ENCODE peak calls at places on chromosome 21, in six cellular contexts. One of them, this sample, is unnamed.

GRCh38 chr21:20639026-20639425 is 359.2 kb upstream of the NCAM2 start:
- DNase-seq in mesothelial cell of epicardium: no peak
- DNase-seq in tibial nerve: no peak
- DNase-seq in MCF 10A: peak
- DNase-seq in AG09309: no peak
- DNase-seq in cardiac fibroblast: peak
- DNase-seq in this sample: no peak

GRCh38 chr21:16571594-16571993 is 841.8 kb downstream of the USP25 start:
- DNase-seq in mesothelial cell of epicardium: no peak
- DNase-seq in tibial nerve: no peak
- DNase-seq in MCF 10A: peak
- DNase-seq in AG09309: no peak
- DNase-seq in cardiac fibroblast: no peak
- DNase-seq in this sample: no peak

GRCh38 chr21:8989883-8990325 is 1531.5 kb upstream of the TPTE start:
- DNase-seq in mesothelial cell of epicardium: no peak
- DNase-seq in tibial nerve: no peak
- DNase-seq in MCF 10A: no peak
- DNase-seq in AG09309: no peak
- DNase-seq in cardiac fibroblast: no peak
- DNase-seq in this sample: no peak

GRCh38 chr21:42480736-42481135 is 15.3 kb downstream of the RSPH1 start:
- DNase-seq in mesothelial cell of epicardium: no peak
- DNase-seq in tibial nerve: no peak
- DNase-seq in MCF 10A: no peak
- DNase-seq in AG09309: no peak
- DNase-seq in cardiac fibroblast: no peak
- DNase-seq in this sample: no peak

GRCh38 chr21:37896788-37897187 is 19.5 kb downstream of the KCNJ6 start:
- DNase-seq in mesothelial cell of epicardium: no peak
- DNase-seq in tibial nerve: no peak
- DNase-seq in MCF 10A: no peak
- DNase-seq in AG09309: no peak
- DNase-seq in cardiac fibroblast: no peak
- DNase-seq in this sample: no peak

GRCh38 chr21:41482980-41483379 is 25.0 kb downstream of the TMPRSS2 start:
- DNase-seq in mesothelial cell of epicardium: no peak
- DNase-seq in tibial nerve: no peak
- DNase-seq in MCF 10A: no peak
- DNase-seq in AG09309: no peak
- DNase-seq in cardiac fibroblast: no peak
- DNase-seq in this sample: no peak

GRCh38 chr21:33058468-33059318 is 11.2 kb upstream of the OLIG1 start:
- DNase-seq in mesothelial cell of epicardium: no peak
- DNase-seq in tibial nerve: no peak
- DNase-seq in MCF 10A: peak
- DNase-seq in AG09309: no peak
- DNase-seq in cardiac fibroblast: no peak
- DNase-seq in this sample: no peak

GRCh38 chr21:38596264-38597042 is 98.2 kb upstream of the ERG start:
- DNase-seq in mesothelial cell of epicardium: no peak
- DNase-seq in tibial nerve: no peak
- DNase-seq in MCF 10A: no peak
- DNase-seq in AG09309: no peak
- DNase-seq in cardiac fibroblast: no peak
- DNase-seq in this sample: no peak

GRCh38 chr21:16634522-16634914 is 878.3 kb upstream of the CXADR start:
- DNase-seq in mesothelial cell of epicardium: no peak
- DNase-seq in tibial nerve: no peak
- DNase-seq in MCF 10A: no peak
- DNase-seq in AG09309: no peak
- DNase-seq in cardiac fibroblast: no peak
- DNase-seq in this sample: no peak

GRCh38 chr21:46320331-46320801 is 3.3 kb downstream of the C21orf58 start:
- DNase-seq in mesothelial cell of epicardium: no peak
- DNase-seq in tibial nerve: no peak
- DNase-seq in MCF 10A: no peak
- DNase-seq in AG09309: no peak
- DNase-seq in cardiac fibroblast: peak
- DNase-seq in this sample: no peak

GRCh38 chr21:31660134-31660565 is 657 bp downstream of the SOD1 start:
- DNase-seq in mesothelial cell of epicardium: peak
- DNase-seq in tibial nerve: no peak
- DNase-seq in MCF 10A: peak
- DNase-seq in AG09309: no peak
- DNase-seq in cardiac fibroblast: peak
- DNase-seq in this sample: peak

GRCh38 chr21:20647603-20648002 is 350.6 kb upstream of the NCAM2 start:
- DNase-seq in mesothelial cell of epicardium: no peak
- DNase-seq in tibial nerve: no peak
- DNase-seq in MCF 10A: peak
- DNase-seq in AG09309: no peak
- DNase-seq in cardiac fibroblast: no peak
- DNase-seq in this sample: no peak

GRCh38 chr21:41605934-41606285 is 98.0 kb upstream of the TMPRSS2 start:
- DNase-seq in mesothelial cell of epicardium: no peak
- DNase-seq in tibial nerve: no peak
- DNase-seq in MCF 10A: no peak
- DNase-seq in AG09309: no peak
- DNase-seq in cardiac fibroblast: no peak
- DNase-seq in this sample: no peak

GRCh38 chr21:33514234-33514633 is 22.7 kb upstream of the DNAJC28 start:
- DNase-seq in mesothelial cell of epicardium: no peak
- DNase-seq in tibial nerve: no peak
- DNase-seq in MCF 10A: peak
- DNase-seq in AG09309: peak
- DNase-seq in cardiac fibroblast: peak
- DNase-seq in this sample: no peak

GRCh38 chr21:41827951-41828883 is 50.9 kb downstream of the PRDM15 start:
- DNase-seq in mesothelial cell of epicardium: no peak
- DNase-seq in tibial nerve: no peak
- DNase-seq in MCF 10A: no peak
- DNase-seq in AG09309: no peak
- DNase-seq in cardiac fibroblast: no peak
- DNase-seq in this sample: no peak

GRCh38 chr21:46393941-46394818 is 64.5 kb upstream of the DIP2A start:
- DNase-seq in mesothelial cell of epicardium: no peak
- DNase-seq in tibial nerve: no peak
- DNase-seq in MCF 10A: no peak
- DNase-seq in AG09309: no peak
- DNase-seq in cardiac fibroblast: no peak
- DNase-seq in this sample: no peak

GRCh38 chr21:46317710-46318463 is 5.8 kb downstream of the C21orf58 start:
- DNase-seq in mesothelial cell of epicardium: no peak
- DNase-seq in tibial nerve: no peak
- DNase-seq in MCF 10A: no peak
- DNase-seq in AG09309: no peak
- DNase-seq in cardiac fibroblast: no peak
- DNase-seq in this sample: no peak

GRCh38 chr21:41477641-41478318 is 30.2 kb downstream of the TMPRSS2 start:
- DNase-seq in mesothelial cell of epicardium: no peak
- DNase-seq in tibial nerve: no peak
- DNase-seq in MCF 10A: no peak
- DNase-seq in AG09309: no peak
- DNase-seq in cardiac fibroblast: peak
- DNase-seq in this sample: no peak

GRCh38 chr21:17466166-17466565 is 46.7 kb upstream of the CXADR start:
- DNase-seq in mesothelial cell of epicardium: no peak
- DNase-seq in tibial nerve: no peak
- DNase-seq in MCF 10A: peak
- DNase-seq in AG09309: no peak
- DNase-seq in cardiac fibroblast: peak
- DNase-seq in this sample: no peak

DNA sequence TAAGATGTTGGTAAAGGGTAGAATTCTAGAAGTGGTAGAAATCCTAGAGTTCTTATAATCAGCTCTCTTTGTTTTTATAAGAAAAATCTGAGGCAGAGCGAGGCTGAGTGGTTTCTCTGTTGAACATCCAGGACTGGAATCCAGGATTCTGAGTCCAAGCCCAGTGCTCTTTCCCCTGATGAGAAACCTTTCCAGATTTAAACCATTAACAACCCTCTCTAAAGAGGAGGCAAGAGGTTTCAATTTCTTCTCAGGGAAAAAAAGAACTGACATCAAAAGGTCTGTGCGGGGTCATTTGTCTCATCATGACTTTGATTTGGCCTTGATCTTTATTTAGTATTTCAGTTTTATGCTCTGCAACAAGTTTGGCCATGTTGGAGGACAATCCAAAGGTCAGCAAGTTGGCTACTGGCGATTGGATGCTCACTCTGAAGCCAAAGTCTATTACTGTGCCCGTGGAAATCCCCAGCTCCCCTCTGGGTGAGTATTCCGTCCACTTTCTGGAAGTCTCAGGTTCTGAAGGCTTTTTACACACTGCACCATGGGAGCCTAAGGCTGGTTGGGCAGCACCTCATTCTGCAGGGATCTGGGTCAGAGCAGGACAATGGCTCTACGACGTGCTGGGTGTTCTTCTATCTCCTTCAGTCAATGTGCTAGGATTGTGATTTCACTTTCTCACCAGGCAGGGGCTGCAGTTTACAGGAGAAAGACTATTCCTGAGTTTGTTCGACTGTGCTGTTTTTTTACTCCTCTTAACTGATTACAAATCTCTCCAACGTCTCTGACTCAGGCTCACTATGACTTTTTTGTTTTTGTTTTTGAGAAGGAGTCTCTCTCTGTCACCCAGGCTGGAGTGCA is 18.9 kb upstream of the CCT8 start:
- DNase-seq in mesothelial cell of epicardium: no peak
- DNase-seq in tibial nerve: no peak
- DNase-seq in MCF 10A: peak
- DNase-seq in AG09309: no peak
- DNase-seq in cardiac fibroblast: peak
- DNase-seq in this sample: no peak
- TF ChIP-seq CTCF in mesothelial cell of epicardium: no peak
- TF ChIP-seq CTCF in tibial nerve: no peak
- TF ChIP-seq CTCF in MCF 10A: no peak
- TF ChIP-seq CTCF in AG09309: peak
- TF ChIP-seq CTCF in cardiac fibroblast: peak
- TF ChIP-seq CTCF in this sample: no peak

GRCh38 chr21:45178971-45179370 is 104.6 kb downstream of the ADARB1 start:
- DNase-seq in mesothelial cell of epicardium: no peak
- DNase-seq in tibial nerve: no peak
- DNase-seq in MCF 10A: no peak
- DNase-seq in AG09309: no peak
- DNase-seq in cardiac fibroblast: no peak
- DNase-seq in this sample: no peak
- TF ChIP-seq CTCF in mesothelial cell of epicardium: no peak
- TF ChIP-seq CTCF in tibial nerve: no peak
- TF ChIP-seq CTCF in MCF 10A: no peak
- TF ChIP-seq CTCF in AG09309: no peak
- TF ChIP-seq CTCF in cardiac fibroblast: no peak
- TF ChIP-seq CTCF in this sample: no peak

DNA sequence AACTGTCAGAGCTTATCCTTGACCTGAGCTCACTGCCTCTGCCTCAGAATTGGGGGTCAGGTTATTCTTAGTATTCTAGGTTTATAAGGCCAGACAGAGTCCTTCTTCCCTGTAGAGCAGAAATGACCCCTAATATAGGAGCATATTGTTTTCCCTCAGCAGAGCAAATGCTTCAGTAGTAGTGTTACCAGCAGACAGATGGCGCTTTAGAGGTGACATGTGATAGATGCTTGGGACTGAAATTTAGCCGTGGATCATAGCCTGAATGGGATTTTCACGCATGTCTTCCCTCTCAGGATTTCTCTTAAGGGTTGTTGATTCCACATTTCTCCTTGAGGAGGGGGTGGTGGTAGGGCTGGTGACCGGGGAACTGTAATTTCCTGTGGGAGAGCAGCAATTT is 24.5 kb downstream of the ADARB1 start:
- DNase-seq in mesothelial cell of epicardium: no peak
- DNase-seq in tibial nerve: no peak
- DNase-seq in MCF 10A: peak
- DNase-seq in AG09309: no peak
- DNase-seq in cardiac fibroblast: peak
- DNase-seq in this sample: peak
- TF ChIP-seq CTCF in mesothelial cell of epicardium: no peak
- TF ChIP-seq CTCF in tibial nerve: no peak
- TF ChIP-seq CTCF in MCF 10A: peak
- TF ChIP-seq CTCF in AG09309: peak
- TF ChIP-seq CTCF in cardiac fibroblast: peak
- TF ChIP-seq CTCF in this sample: peak

DNA sequence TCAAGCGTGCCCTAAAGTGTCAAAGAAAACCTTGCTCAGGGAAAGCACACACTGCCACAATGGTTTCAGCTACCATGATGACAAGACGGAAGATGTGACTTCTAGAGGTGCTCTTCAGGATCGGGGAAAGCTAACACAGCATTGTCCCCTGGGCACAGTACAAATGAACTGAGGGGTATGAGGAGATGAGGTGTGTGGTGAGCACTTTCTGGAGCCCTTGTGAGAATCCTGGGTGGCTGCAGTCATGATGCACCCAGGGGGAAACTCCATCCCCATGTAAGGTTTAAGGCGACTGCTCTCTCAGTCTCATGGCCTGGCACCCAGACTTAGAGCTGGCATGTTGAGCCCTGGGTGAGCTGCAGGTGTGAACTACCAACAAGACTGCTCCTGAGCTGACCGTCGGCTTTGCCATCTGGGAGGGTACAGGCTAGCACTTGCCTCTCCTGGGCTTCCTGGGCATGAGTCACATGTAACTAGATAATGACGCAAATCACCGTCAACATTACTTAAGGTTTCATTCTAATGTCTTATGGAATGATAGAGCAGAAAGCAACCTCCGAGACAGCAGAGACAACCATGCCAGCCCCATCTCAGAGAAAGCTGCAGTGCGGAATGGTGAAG is 144.6 kb downstream of the CLIC6 start:
- DNase-seq in mesothelial cell of epicardium: no peak
- DNase-seq in tibial nerve: no peak
- DNase-seq in MCF 10A: peak
- DNase-seq in AG09309: peak
- DNase-seq in cardiac fibroblast: peak
- DNase-seq in this sample: no peak
- TF ChIP-seq CTCF in mesothelial cell of epicardium: no peak
- TF ChIP-seq CTCF in tibial nerve: no peak
- TF ChIP-seq CTCF in MCF 10A: no peak
- TF ChIP-seq CTCF in AG09309: no peak
- TF ChIP-seq CTCF in cardiac fibroblast: no peak
- TF ChIP-seq CTCF in this sample: no peak

This sample was measured in GM13976.